ENCODE peak calls at places on chromosomes 5 and 9, in five cellular contexts. B is activated T-cell treated with anti-CD3 and anti-CD28 coated beads for 4 hours, V is lower leg skin, S is NCI-H524, D is AG08396. C is an unnamed sample.
A peak's percentile ranks its signal among the peaks of the same experiment; 100 is the strongest.

GRCh38 chr5:13944564-13945195 is at the start of gene DNAH5:
- DNase-seq in B (no peak), V (no peak), S (no peak), D (peak; percentile 10), C (no peak)

GRCh38 chr5:171192111-171192510 is 116.9 kb upstream of the TLX3 start:
- DNase-seq in B (no peak), V (no peak), S (no peak), D (no peak), C (no peak)

GRCh38 chr5:37833990-37834389 is 5.9 kb downstream of the GDNF start:
- DNase-seq in B (no peak), V (no peak), S (peak; percentile 23), D (no peak), C (no peak)

GRCh38 chr5:58868931-58869330 is 286.1 kb downstream of the RAB3C start:
- DNase-seq in B (no peak), V (no peak), S (no peak), D (no peak), C (no peak)

GRCh38 chr9:75892168-75892901 is 1.9 kb downstream of the PCSK5 start:
- DNase-seq in B (no peak), V (no peak), S (peak; percentile 41), D (peak; percentile 8), C (no peak)

GRCh38 chr5:169712428-169712827 is 75.4 kb downstream of the DOCK2 start:
- DNase-seq in B (no peak), V (no peak), S (no peak), D (no peak), C (no peak)

GRCh38 chr9:95007470-95007869 is 281.0 kb downstream of the AOPEP start:
- DNase-seq in B (no peak), V (no peak), S (no peak), D (no peak), C (no peak)

GRCh38 chr5:9269024-9269423 is 276.9 kb downstream of the SEMA5A start:
- DNase-seq in B (no peak), V (no peak), S (no peak), D (no peak), C (no peak)

GRCh38 chr9:89274838-89275237 is 36.2 kb upstream of the CKS2 start:
- DNase-seq in B (no peak), V (no peak), S (no peak), D (peak; percentile 73), C (peak; percentile 98)

GRCh38 chr5:58450811-58451629 is 8.9 kb downstream of the PLK2 start:
- DNase-seq in B (no peak), V (no peak), S (no peak), D (no peak), C (no peak)

GRCh38 chr5:38925154-38925925 is 79.5 kb downstream of the OSMR start:
- DNase-seq in B (no peak), V (no peak), S (no peak), D (peak; percentile 65), C (peak; percentile 39)

GRCh38 chr5:135429326-135429725 is 17.8 kb downstream of the DCANP1 start:
- DNase-seq in B (no peak), V (no peak), S (peak; percentile 18), D (no peak), C (peak; percentile 28)

GRCh38 chr5:67639311-67639710 is 442.7 kb upstream of the CD180 start:
- DNase-seq in B (no peak), V (no peak), S (no peak), D (no peak), C (peak; percentile 19)

GRCh38 chr9:113593682-113594281 is 130.3 kb downstream of the RGS3 start:
- DNase-seq in B (no peak), V (peak; percentile 83), S (peak; percentile 89), D (peak; percentile 94), C (peak; percentile 98)

GRCh38 chr5:136053336-136054121 is 24.7 kb downstream of the TGFBI start:
- DNase-seq in B (no peak), V (peak; percentile 76), S (no peak), D (peak; percentile 85), C (peak; percentile 86)

GRCh38 chr5:16013334-16014065 is 166.1 kb downstream of the MARCHF11 start:
- DNase-seq in B (no peak), V (no peak), S (no peak), D (no peak), C (no peak)

C was measured in fibroblast of gingiva.